ENCODE peak calls at places on chromosomes 2 and 18, in seven cellular contexts. B, C, M, F, N, O and R are unnamed samples.

GRCh38 chr2:181203412-181203811 is 223.0 kb downstream of the UBE2E3 start:
- DNase-seq in F (no peak), C (no peak), O (no peak), N (no peak), B (no peak), M (no peak), R (no peak)

GRCh38 chr2:190469770-190470169 is 61.6 kb downstream of the MFSD6 start:
- DNase-seq in B (peak; percentile 17), C (peak; percentile 81), F (peak; percentile 53), O (peak; percentile 69), M (no peak), N (no peak), R (no peak)

GRCh38 chr2:97720746-97721145 is 7.4 kb downstream of the ZAP70 start:
- DNase-seq in N (no peak), O (no peak), B (no peak), C (no peak), F (no peak), M (no peak), R (no peak)

GRCh38 chr2:152336854-152337510 is 2.0 kb downstream of the FMNL2 start:
- DNase-seq in N (peak; percentile 31), F (peak; percentile 41), B (no peak), M (peak; percentile 30), C (peak; percentile 89), O (peak; percentile 7), R (no peak)

GRCh38 chr2:232260075-232260474 is 118.5 kb upstream of the ALPP start:
- DNase-seq in N (no peak), F (no peak), B (no peak), O (no peak), M (no peak), C (peak; percentile 15), R (no peak)

GRCh38 chr2:111052621-111053020 is 68.1 kb upstream of the BCL2L11 start:
- DNase-seq in N (no peak), C (no peak), M (no peak), F (no peak), B (no peak), O (no peak), R (no peak)

GRCh38 chr2:59732861-59733603 is 820.4 kb downstream of the BCL11A start:
- DNase-seq in B (no peak), C (no peak), F (no peak), N (no peak), O (no peak), M (no peak), R (no peak)

GRCh38 chr2:237692601-237693079 is 65.3 kb downstream of the LRRFIP1 start:
- DNase-seq in N (peak; percentile 52), F (peak; percentile 54), C (peak; percentile 85), B (no peak), M (no peak), O (no peak), R (peak; percentile 61)

GRCh38 chr18:37395138-37395537 is 170.5 kb downstream of the CELF4 start:
- DNase-seq in C (no peak), O (no peak), F (no peak), B (no peak), N (no peak), M (no peak), R (no peak)

GRCh38 chr2:120694034-120694433 is 41.6 kb upstream of the GLI2 start:
- DNase-seq in M (no peak), F (no peak), O (no peak), B (no peak), N (no peak), C (no peak), R (no peak)

GRCh38 chr2:19720306-19720705 is 181.5 kb downstream of the TTC32 start:
- DNase-seq in F (no peak), M (no peak), O (no peak), N (no peak), B (no peak), C (no peak), R (no peak)

GRCh38 chr2:193428336-193428818 is 1233.6 kb upstream of the TMEFF2 start:
- DNase-seq in M (no peak), F (no peak), N (no peak), O (no peak), B (no peak), C (no peak), R (no peak)

GRCh38 chr2:188485496-188485895 is 193.8 kb downstream of the GULP1 start:
- DNase-seq in B (no peak), F (no peak), C (no peak), O (no peak), N (no peak), M (no peak), R (no peak)

GRCh38 chr2:45345331-45346305 is 265.4 kb downstream of the SRBD1 start:
- DNase-seq in C (no peak), O (no peak), M (no peak), N (no peak), F (no peak), B (no peak), R (no peak)

GRCh38 chr2:161355106-161355505 is 46.9 kb downstream of the PSMD14 start:
- DNase-seq in F (no peak), O (no peak), N (no peak), C (no peak), B (no peak), M (no peak), R (no peak)

GRCh38 chr2:109260886-109261700 is 132.1 kb downstream of the SH3RF3 start:
- DNase-seq in O (no peak), F (peak; percentile 33), B (peak; percentile 14), C (peak; percentile 19), M (no peak), N (peak; percentile 39), R (no peak)

GRCh38 chr2:205680067-205680466 is 2.2 kb upstream of the NRP2 start:
- DNase-seq in F (peak; percentile 53), O (no peak), B (peak; percentile 48), N (peak; percentile 67), M (peak; percentile 39), C (peak; percentile 77), R (no peak)

GRCh38 chr18:21443776-21444464 is 156.6 kb downstream of the ESCO1 start:
- DNase-seq in F (no peak), N (no peak), M (no peak), B (no peak), O (no peak), C (no peak), R (no peak)

GRCh38 chr18:7548721-7549120 is 18.4 kb upstream of the PTPRM start:
- DNase-seq in C (no peak), B (no peak), F (no peak), O (no peak), M (no peak), N (no peak), R (no peak)

GRCh38 chr2:129481306-129482219 is 497.9 kb upstream of the RAB6C start:
- DNase-seq in B (no peak), N (no peak), F (no peak), M (no peak), C (no peak), O (no peak), R (no peak)

GRCh38 chr2:236775521-236775920 is 205.9 kb downstream of the ACKR3 start:
- DNase-seq in C (no peak), N (no peak), B (no peak), M (no peak), F (no peak), O (no peak), R (no peak)

GRCh38 chr18:48662021-48662661 is 123.3 kb downstream of the CTIF start:
- DNase-seq in C (peak; percentile 45), B (peak; percentile 12), M (peak; percentile 56), N (peak; percentile 75), F (no peak), O (peak; percentile 58), R (no peak)

GRCh38 chr2:26668041-26668440 is 24.5 kb upstream of the KCNK3 start:
- DNase-seq in C (peak; percentile 28), B (no peak), F (no peak), M (no peak), N (no peak), O (no peak), R (no peak)

GRCh38 chr2:109320195-109320935 is 191.4 kb downstream of the SH3RF3 start:
- DNase-seq in B (no peak), N (no peak), M (no peak), C (no peak), F (no peak), O (no peak), R (no peak)

GRCh38 chr2:152093464-152093863 is 5.4 kb downstream of the CACNB4 start:
- DNase-seq in N (peak; percentile 44), B (no peak), M (no peak), C (no peak), O (peak; percentile 40), F (no peak), R (no peak)

GRCh38 chr18:58277457-58277739 is 233.4 kb downstream of the NEDD4L start:
- DNase-seq in F (no peak), O (no peak), C (no peak), B (no peak), N (no peak), M (no peak), R (no peak)
- TF ChIP-seq POLR2AphosphoS5 in F (no peak), O (no peak), C (no peak), B (no peak), N (no peak), M (no peak), R (no peak)

DNA sequence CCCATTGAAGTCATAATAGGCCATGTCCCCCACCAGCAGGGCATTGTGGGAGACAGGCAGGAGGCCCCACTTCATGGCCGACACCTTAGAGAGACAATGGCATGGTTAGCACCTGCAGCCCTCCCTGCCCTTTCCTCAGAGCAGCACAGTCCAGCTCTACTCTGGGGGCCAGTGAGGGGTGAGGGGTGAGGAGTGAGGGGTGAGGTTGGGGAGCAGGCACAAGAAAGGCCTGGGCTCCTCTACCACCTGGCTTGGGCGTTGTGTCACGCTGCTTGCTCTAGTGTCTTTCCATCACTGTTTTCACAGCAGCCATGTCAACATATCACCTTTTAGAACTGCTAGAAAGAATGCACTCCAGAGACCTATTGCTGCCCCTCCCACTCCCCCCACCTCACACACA is 77.2 kb downstream of the ADD2 start:
- DNase-seq in F (no peak), C (peak; percentile 41), M (no peak), B (no peak), N (peak; percentile 1), O (no peak), R (no peak)
- TF ChIP-seq POLR2A in F (no peak), C (no peak), M (no peak), B (no peak), N (no peak), O (no peak), R (no peak)

DNA sequence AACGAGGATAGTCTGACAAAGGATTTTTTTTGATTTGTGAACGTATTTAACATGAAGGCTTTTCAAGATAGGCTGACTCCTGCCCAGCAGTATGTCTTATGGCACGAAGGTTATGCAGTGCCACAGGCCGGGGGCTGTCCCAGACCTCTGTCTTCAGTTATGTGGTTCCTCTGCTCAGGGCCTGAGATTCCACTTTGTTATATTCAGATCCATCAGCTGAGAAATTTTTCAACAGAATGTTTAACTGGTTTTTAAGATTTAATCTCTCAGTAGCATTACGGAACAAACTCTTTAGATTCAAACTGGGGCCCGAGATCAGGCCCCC is 20.0 kb downstream of the C2orf74 start:
- DNase-seq in B (no peak), M (no peak), C (no peak), F (no peak), O (no peak), N (no peak), R (no peak)
- H3K36me3 ChIP-seq in B (peaks cover 81% of the 10 kb centered on the region), M (peaks cover 64% of the 10 kb centered on the region), C (peaks cover 37% of the 10 kb centered on the region), F (no peaks in the 10 kb centered on the region), O (peaks cover 7% of the 10 kb centered on the region), N (peaks cover 67% of the 10 kb centered on the region), R (no peaks in the 10 kb centered on the region)

DNA sequence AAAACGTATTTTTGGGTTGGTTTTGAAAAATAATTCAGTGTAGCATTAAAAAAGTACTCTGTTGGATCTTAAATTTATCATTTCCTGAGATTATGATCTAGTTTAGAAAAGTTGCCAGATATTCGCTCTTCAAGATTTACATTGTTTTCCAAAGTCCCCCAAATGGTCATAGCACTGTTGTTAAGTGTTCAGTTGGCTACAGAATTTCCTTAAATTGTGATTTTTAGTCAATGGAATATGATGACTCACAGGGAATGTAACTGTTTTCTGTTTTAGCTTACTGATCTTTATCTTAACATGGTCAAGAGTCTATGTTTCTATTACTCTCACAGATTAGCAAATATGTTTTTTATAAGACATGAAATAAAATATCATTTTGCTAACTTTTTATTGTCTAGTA is 23.2 kb downstream of the PLCL1 start:
- DNase-seq in O (no peak), C (no peak), B (no peak), N (no peak), F (no peak), M (no peak), R (no peak)
- TF ChIP-seq POLR2AphosphoS5 in O (no peak), C (no peak), B (no peak), N (no peak), F (no peak), M (no peak), R (no peak)